ENCODE peak calls at places on chromosomes 3 and 15, in six cellular contexts. K is globus pallidus; M is stimulated activated CD4-positive, alpha-beta T cell treated with anti-CD3 and anti-CD28 coated beads, Interleukin-12 subunit alpha, Interleukin-12 subunit beta, amount 100 ng/mL, for 24 hours; L is GM12865; X is endothelial cell; D is foreskin keratinocyte. R is an unnamed sample.

GRCh38 chr3:148020880-148021279 is 611.7 kb downstream of the ZIC1 start:
- DNase-seq in K (no peak), M (no peak), L (no peak), X (no peak), D (no peak), R (no peak)

GRCh38 chr3:155065537-155065936 is 14.6 kb upstream of the MME start:
- DNase-seq in K (no peak), M (no peak), L (no peak), X (no peak), D (peak; percentile 93), R (no peak)

GRCh38 chr3:114121996-114122709 is 56.7 kb downstream of the DRD3 start:
- DNase-seq in K (no peak), M (no peak), L (no peak), X (peak; percentile 12), D (peak; percentile 12), R (no peak)

GRCh38 chr3:193040836-193041672 is 123.4 kb upstream of the MB21D2 start:
- DNase-seq in K (peak; percentile 16), M (no peak), L (peak; percentile 68), X (peak; percentile 4), D (peak; percentile 60), R (no peak)

GRCh38 chr3:191369081-191370010 is 39.0 kb upstream of the UTS2B start:
- DNase-seq in K (no peak), M (no peak), L (no peak), X (no peak), D (no peak), R (no peak)

GRCh38 chr15:90814193-90814811 is 54.1 kb upstream of the FURIN start:
- DNase-seq in K (no peak), M (no peak), L (no peak), X (no peak), D (no peak), R (no peak)

GRCh38 chr15:33277689-33278088 is 33.1 kb upstream of the RYR3 start:
- DNase-seq in K (no peak), M (no peak), L (no peak), X (no peak), D (no peak), R (no peak)

GRCh38 chr3:59277201-59277600 is 227.4 kb upstream of the CFAP20DC start:
- DNase-seq in K (no peak), M (no peak), L (no peak), X (no peak), D (no peak), R (no peak)

GRCh38 chr15:34301058-34301457 is 36.5 kb downstream of the SLC12A6 start:
- DNase-seq in K (no peak), M (no peak), L (no peak), X (no peak), D (peak; percentile 49), R (no peak)

GRCh38 chr3:42500909-42501308 is 1.5 kb upstream of the VIPR1 start:
- DNase-seq in K (no peak), M (no peak), L (no peak), X (no peak), D (no peak), R (no peak)

GRCh38 chr3:17179381-17180205 is 294.8 kb downstream of the PLCL2 start:
- DNase-seq in K (no peak), M (no peak), L (peak; percentile 65), X (no peak), D (peak; percentile 15), R (no peak)

GRCh38 chr3:39637807-39638206 is 170.3 kb downstream of the MOBP start:
- DNase-seq in K (no peak), M (no peak), L (no peak), X (no peak), D (peak; percentile 71), R (no peak)

GRCh38 chr15:68991723-68992122 is 22.8 kb upstream of the NOX5 start:
- DNase-seq in K (no peak), M (no peak), L (no peak), X (no peak), D (peak; percentile 81), R (no peak)

GRCh38 chr15:74786659-74787165 is 4.8 kb downstream of the CSK start:
- DNase-seq in K (no peak), M (no peak), L (peak; percentile 74), X (no peak), D (no peak), R (no peak)

GRCh38 chr3:152159328-152159727 is 109.4 kb upstream of the MBNL1 start:
- DNase-seq in K (no peak), M (no peak), L (no peak), X (no peak), D (no peak), R (no peak)

GRCh38 chr15:37101634-37102314 is 1.4 kb upstream of the MEIS2 start:
- DNase-seq in K (no peak), M (no peak), L (peak; percentile 83), X (peak; percentile 75), D (peak; percentile 61), R (no peak)

GRCh38 chr15:70556376-70556775 is 207.0 kb downstream of the UACA start:
- DNase-seq in K (no peak), M (no peak), L (no peak), X (no peak), D (no peak), R (no peak)

GRCh38 chr3:71573181-71573580 is 10.3 kb downstream of the FOXP1 start:
- DNase-seq in K (no peak), M (no peak), L (no peak), X (no peak), D (no peak), R (no peak)

GRCh38 chr3:161163297-161163696 is 57.8 kb upstream of the NMD3 start:
- DNase-seq in K (no peak), M (no peak), L (no peak), X (no peak), D (peak; percentile 94), R (no peak)

GRCh38 chr3:185807455-185808068 is 17.3 kb downstream of the IGF2BP2 start:
- DNase-seq in K (no peak), M (no peak), L (peak; percentile 8), X (no peak), D (peak; percentile 97), R (no peak)

GRCh38 chr3:154684021-154684420 is 254.0 kb upstream of the GPR149 start:
- DNase-seq in K (no peak), M (no peak), L (peak; percentile 30), X (no peak), D (no peak), R (no peak)

GRCh38 chr3:106431698-106432097 is 562.9 kb upstream of the CBLB start:
- DNase-seq in K (no peak), M (no peak), L (no peak), X (no peak), D (no peak), R (no peak)

GRCh38 chr15:55630921-55631320 is 42.8 kb upstream of the PYGO1 start:
- DNase-seq in K (peak; percentile 24), M (no peak), L (no peak), X (no peak), D (no peak), R (no peak)

GRCh38 chr3:186849392-186849975 is 7.0 kb downstream of the ADIPOQ start:
- DNase-seq in K (no peak), M (no peak), L (peak; percentile 71), X (no peak), D (peak; percentile 37), R (no peak)

R was measured in stimulated activated naive B cell treated with anti-CD40 and anti-IgM and Interleukin-4, amounts not matched to agents 10 μg/mL and 1 μg/mL and 100 μg/mL, for 72 hours.